ENCODE peak calls at places on chromosomes 1 and 21, in six cellular contexts. R is ovary, J is fibroblast of mammary gland, P is astrocyte of the cerebellum, Q is lower lobe of right lung, D is NT2/D1. M is an unnamed sample.
A peak's percentile ranks its signal among the peaks of the same experiment; 100 is the strongest.

GRCh38 chr1:15070145-15070748 is 83.3 kb upstream of the TMEM51 start:
- DNase-seq in R (no peak), J (no peak), P (no peak), Q (no peak), D (no peak), M (no peak)

GRCh38 chr1:1230656-1231399 is 973 bp downstream of the SDF4 start:
- DNase-seq in R (no peak), J (peak; percentile 86), P (peak; percentile 23), Q (no peak), D (no peak), M (no peak)

GRCh38 chr1:173409613-173410012 is 67.5 kb upstream of the PRDX6 start:
- DNase-seq in R (peak; percentile 39), J (peak; percentile 91), P (peak; percentile 96), Q (peak; percentile 66), D (no peak), M (peak; percentile 44)

GRCh38 chr1:177871633-177872562 is 98.0 kb downstream of the SEC16B start:
- DNase-seq in R (no peak), J (no peak), P (no peak), Q (no peak), D (no peak), M (no peak)

GRCh38 chr21:37557261-37557950 is 190.8 kb downstream of the DYRK1A start:
- DNase-seq in R (no peak), J (no peak), P (no peak), Q (no peak), D (no peak), M (no peak)

GRCh38 chr1:205424881-205425635 is 3.2 kb upstream of the LEMD1 start:
- DNase-seq in R (no peak), J (no peak), P (no peak), Q (no peak), D (no peak), M (no peak)

GRCh38 chr1:47438321-47439150 is 692 bp downstream of the FOXD2 start:
- DNase-seq in R (no peak), J (no peak), P (no peak), Q (peak; percentile 53), D (no peak), M (no peak)

GRCh38 chr1:164701221-164701761 is 142.3 kb downstream of the PBX1 start:
- DNase-seq in R (no peak), J (no peak), P (no peak), Q (no peak), D (no peak), M (no peak)

GRCh38 chr1:234929369-234929768 is 199.3 kb downstream of the TOMM20 start:
- DNase-seq in R (no peak), J (no peak), P (no peak), Q (no peak), D (no peak), M (no peak)

GRCh38 chr1:223618680-223619079 is 46.8 kb downstream of the CAPN8 start:
- DNase-seq in R (no peak), J (no peak), P (no peak), Q (no peak), D (no peak), M (no peak)
- H3K4me3 ChIP-seq in R (no peak overlapping the region), J (no peak overlapping the region), P (no peak overlapping the region), Q (no peak overlapping the region), D (no peak overlapping the region), M (no peak overlapping the region)

DNA sequence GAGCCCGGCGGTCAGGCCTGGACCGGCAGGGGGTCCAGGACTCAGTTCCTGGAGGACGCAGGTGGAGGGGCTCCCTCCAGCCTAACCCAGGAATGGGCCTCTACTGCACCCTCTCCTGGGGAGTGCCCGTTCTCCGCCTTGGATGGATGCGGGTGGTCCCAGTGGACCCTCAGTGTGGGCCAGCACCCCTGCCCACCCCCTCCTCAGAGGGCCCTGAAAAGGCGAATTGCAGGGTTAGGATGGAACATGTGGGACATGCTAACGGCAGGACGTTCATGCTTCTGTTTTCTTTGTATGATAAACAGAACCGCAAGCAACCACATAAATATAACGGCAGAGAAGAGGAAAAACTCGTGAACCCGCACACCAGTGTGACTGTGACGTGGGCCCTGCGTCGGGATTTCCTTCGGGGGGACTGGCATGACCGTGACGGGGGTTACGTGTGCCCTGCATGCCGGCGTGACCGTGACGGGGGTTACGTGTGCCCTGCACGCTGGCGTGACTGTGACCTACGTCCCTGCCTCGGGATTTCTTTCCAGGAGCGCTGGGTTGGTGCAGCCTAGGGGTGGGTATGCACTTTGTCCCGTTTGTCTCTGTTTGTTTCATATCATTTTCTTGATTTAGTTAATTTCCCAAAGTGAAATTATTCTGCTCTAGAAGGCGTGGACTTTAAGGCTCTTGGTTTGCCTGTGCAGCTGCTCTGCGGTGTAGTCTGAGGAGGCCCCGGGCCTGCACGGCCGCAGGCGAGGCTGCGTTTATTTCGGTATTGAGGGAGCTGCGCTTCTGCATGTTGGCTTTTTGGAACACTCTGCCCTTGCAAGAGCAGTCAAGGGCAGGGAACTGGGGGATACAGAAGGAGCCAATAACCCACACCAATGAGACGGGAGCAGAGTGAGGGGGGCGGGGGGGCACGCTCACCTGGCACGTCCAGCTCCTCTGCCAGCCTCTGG is 3.1 kb downstream of the FTCD start:
- DNase-seq in R (peak; percentile 26), J (no peak), P (no peak), Q (no peak), D (no peak), M (no peak)
- H3K4me3 ChIP-seq in R (no peak overlapping the region), J (no peak overlapping the region), P (no peak overlapping the region), Q (no peak overlapping the region), D (no peak overlapping the region), M (no peak overlapping the region)

GRCh38 chr21:31873275-31873695 is 465 bp downstream of the HUNK start:
- DNase-seq in R (no peak), J (no peak), P (no peak), Q (no peak), D (no peak), M (no peak)
- H3K4me3 ChIP-seq in R (peak overlapping the region; percentile 55), J (no peak overlapping the region), P (peak overlapping the region; percentile 50), Q (peak overlapping the region; percentile 58), D (peak overlapping the region; percentile 73), M (peak overlapping the region; percentile 62)

GRCh38 chr1:32894019-32894600 is 7.1 kb downstream of the TMEM54 start:
- DNase-seq in R (no peak), J (no peak), P (no peak), Q (no peak), D (no peak), M (no peak)
- H3K4me3 ChIP-seq in R (peak overlapping the region; percentile 35), J (no peak overlapping the region), P (peak overlapping the region; percentile 44), Q (no peak overlapping the region), D (peak overlapping the region; percentile 54), M (no peak overlapping the region)

GRCh38 chr1:85420199-85420598 is 44.8 kb downstream of the DDAH1 start:
- DNase-seq in R (no peak), J (no peak), P (no peak), Q (no peak), D (no peak), M (no peak)
- H3K4me3 ChIP-seq in R (no peak overlapping the region), J (no peak overlapping the region), P (no peak overlapping the region), Q (no peak overlapping the region), D (no peak overlapping the region), M (no peak overlapping the region)

GRCh38 chr1:2641381-2642130 is 8.7 kb upstream of the MMEL1 start:
- DNase-seq in R (no peak), J (no peak), P (no peak), Q (no peak), D (no peak), M (no peak)
- H3K4me3 ChIP-seq in R (peak overlapping the region; percentile 91), J (peak overlapping the region; percentile 58), P (peak overlapping the region; percentile 88), Q (peak overlapping the region; percentile 94), D (peak overlapping the region; percentile 79), M (peak overlapping the region; percentile 84)

DNA sequence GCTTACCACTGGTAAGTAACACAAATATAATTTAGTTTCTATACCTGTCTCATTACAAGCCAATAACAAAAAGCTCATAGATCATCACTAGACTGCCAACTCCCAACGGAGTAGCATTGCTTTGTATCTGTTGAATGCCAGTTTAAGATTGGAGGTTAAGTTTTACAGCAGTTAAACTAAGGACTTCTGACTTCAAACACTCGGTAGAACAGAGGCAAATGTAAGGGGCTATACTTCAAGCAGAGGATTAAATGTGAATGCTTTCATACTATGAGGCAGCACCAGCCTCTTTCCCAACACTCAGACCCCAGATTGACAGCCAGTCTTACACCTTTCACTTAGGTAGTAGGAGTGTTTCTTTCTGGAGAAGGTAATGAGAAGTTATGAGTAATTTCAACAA is 22.7 kb downstream of the OR10R2 start:
- DNase-seq in R (no peak), J (no peak), P (no peak), Q (no peak), D (no peak), M (no peak)
- H3K4me3 ChIP-seq in R (no peak overlapping the region), J (no peak overlapping the region), P (no peak overlapping the region), Q (no peak overlapping the region), D (no peak overlapping the region), M (no peak overlapping the region)

DNA sequence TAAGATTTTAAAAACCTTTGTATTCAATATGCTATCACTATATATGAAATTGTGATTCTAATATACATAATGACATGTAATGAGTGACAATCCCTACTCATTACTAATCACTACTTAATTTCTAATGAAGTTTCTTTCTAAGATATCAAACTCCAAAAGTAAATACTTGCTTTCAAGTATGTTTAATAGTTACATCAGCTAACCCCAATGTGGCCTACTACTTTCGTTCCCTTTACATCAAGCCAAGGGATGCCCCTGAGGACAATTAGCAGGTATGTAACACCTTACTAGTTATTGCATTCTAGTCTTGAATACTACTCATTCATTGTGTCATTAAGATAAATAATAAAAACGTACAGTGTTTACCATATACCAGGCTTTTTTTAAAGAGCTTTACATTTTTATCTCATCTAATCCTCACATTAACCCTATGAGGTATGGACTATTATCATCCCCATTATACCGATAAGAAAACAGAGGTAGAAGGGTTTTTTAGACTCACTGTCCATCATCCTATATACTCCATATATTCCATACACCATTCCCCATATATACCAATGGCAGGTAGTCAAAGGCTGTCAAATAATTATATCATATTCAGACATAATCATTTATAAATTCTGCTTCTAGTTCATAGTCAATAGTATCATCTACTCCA is 4.2 kb downstream of the PPP1R15B start:
- DNase-seq in R (no peak), J (no peak), P (no peak), Q (no peak), D (no peak), M (no peak)
- H3K4me3 ChIP-seq in R (peak overlapping the region; percentile 86), J (peak overlapping the region; percentile 94), P (peak overlapping the region; percentile 83), Q (peak overlapping the region; percentile 88), D (peak overlapping the region; percentile 98), M (peak overlapping the region; percentile 73)

DNA sequence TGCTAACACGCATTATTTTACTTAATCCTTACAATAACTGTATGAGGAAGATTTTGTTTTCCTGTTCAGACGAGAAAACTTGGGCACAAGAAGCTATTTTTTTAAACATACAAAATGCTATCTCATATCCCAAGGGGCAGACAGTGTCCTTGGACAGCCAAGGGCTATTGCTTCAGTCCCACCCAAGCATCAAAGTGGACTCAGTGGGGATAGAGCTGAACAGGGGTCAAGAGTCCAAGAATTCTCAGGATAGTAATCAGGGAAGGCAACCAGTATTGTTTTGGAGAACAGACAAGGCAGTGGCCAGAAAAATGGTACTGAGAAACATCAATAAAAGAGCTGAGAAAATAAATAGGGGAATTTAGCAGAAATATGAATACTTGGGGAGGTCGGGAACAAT is 465.7 kb downstream of the PLPP3 start:
- DNase-seq in R (no peak), J (no peak), P (no peak), Q (no peak), D (no peak), M (no peak)
- H3K4me3 ChIP-seq in R (no peak overlapping the region), J (no peak overlapping the region), P (no peak overlapping the region), Q (no peak overlapping the region), D (no peak overlapping the region), M (no peak overlapping the region)

M was measured in AG04449.